ENCODE peak calls at places on chromosomes 6 and 20, in eight cellular contexts. U is Karpas-422, B is fibroblast of lung, L is colonic mucosa, E is GM23338, V is Peyer's patch, P is testis, M is brain microvascular endothelial cell. R is an unnamed sample. For H3K36me3, the result is how much of the 10 kb centered on the place peaks cover.

GRCh38 chr6:73713426-73714147 is 17.6 kb downstream of the CD109 start:
- DNase-seq in L (no peak), B (no peak), U (no peak), E (peak), V (no peak), M (no peak), P (no peak), R (no peak)

GRCh38 chr20:60132827-60133549 is 174.8 kb downstream of the CDH26 start:
- DNase-seq in M (no peak), L (no peak), P (no peak), E (no peak), B (no peak), U (no peak), V (no peak), R (no peak)

GRCh38 chr6:170424634-170425126 is 118.1 kb downstream of the FAM120B start:
- DNase-seq in L (no peak), B (no peak), U (no peak), E (no peak), M (no peak), V (no peak), P (no peak), R (no peak)

GRCh38 chr6:122712093-122712863 is 67.2 kb upstream of the FABP7 start:
- DNase-seq in B (peak), U (no peak), L (no peak), P (no peak), V (no peak), M (peak), E (no peak), R (no peak)

GRCh38 chr6:35047265-35048011 is 93.7 kb downstream of the TCP11 start:
- DNase-seq in M (peak), E (no peak), B (peak), V (peak), P (no peak), L (no peak), U (no peak), R (no peak)

GRCh38 chr20:36950432-36951197 is 893 bp downstream of the SAMHD1 start:
- DNase-seq in L (peak), B (peak), M (peak), V (no peak), E (peak), P (peak), U (peak), R (peak)

GRCh38 chr20:8854566-8854965 is 214.3 kb upstream of the PLCB4 start:
- DNase-seq in V (no peak), B (peak), P (peak), M (peak), E (peak), L (peak), U (no peak), R (no peak)

GRCh38 chr6:293185-294174 is 1.2 kb downstream of the DUSP22 start:
- DNase-seq in V (peak), U (no peak), E (peak), M (no peak), B (peak), L (peak), P (peak), R (peak)

GRCh38 chr6:132270745-132271414 is 130.4 kb downstream of the MOXD1 start:
- DNase-seq in U (no peak), B (peak), V (no peak), L (no peak), E (no peak), P (no peak), M (no peak), R (no peak)

GRCh38 chr6:3369985-3370360 is 86.9 kb downstream of the SLC22A23 start:
- DNase-seq in U (no peak), B (no peak), E (no peak), L (no peak), M (no peak), V (no peak), P (no peak), R (no peak)

GRCh38 chr6:132813173-132813856 is 1.1 kb upstream of the RPS12 start:
- DNase-seq in M (peak), E (peak), L (peak), V (peak), B (peak), P (peak), U (peak), R (peak)

GRCh38 chr6:13863699-13864155 is 49.4 kb upstream of the MCUR1 start:
- DNase-seq in U (no peak), V (peak), P (no peak), L (no peak), E (no peak), M (no peak), B (no peak), R (no peak)

GRCh38 chr20:1508576-1508975 is 17.4 kb upstream of the SIRPB2 start:
- DNase-seq in P (no peak), U (no peak), L (no peak), V (no peak), E (no peak), B (no peak), M (no peak), R (no peak)

GRCh38 chr20:33064572-33065287 is 11.0 kb downstream of the BPIFB3 start:
- DNase-seq in E (no peak), L (no peak), V (no peak), B (no peak), M (no peak), P (no peak), U (no peak), R (no peak)

GRCh38 chr20:54108817-54109216 is 38.4 kb upstream of the BCAS1 start:
- DNase-seq in P (no peak), E (no peak), M (no peak), U (no peak), V (no peak), B (no peak), L (no peak), R (no peak)

GRCh38 chr20:60354181-60354580 is 396.0 kb downstream of the CDH26 start:
- DNase-seq in P (no peak), M (no peak), E (no peak), U (no peak), V (no peak), B (no peak), L (no peak), R (no peak)

GRCh38 chr6:155473741-155474140 is 18.1 kb upstream of the NOX3 start:
- DNase-seq in L (no peak), M (no peak), E (no peak), B (peak), P (no peak), U (no peak), V (no peak), R (no peak)

GRCh38 chr6:136230219-136230980 is 19.7 kb downstream of the MTFR2 start:
- DNase-seq in E (no peak), M (no peak), U (no peak), L (no peak), B (peak), V (no peak), P (no peak), R (no peak)

GRCh38 chr6:131400054-131400781 is 172.8 kb upstream of the ARG1 start:
- DNase-seq in L (no peak), V (no peak), E (no peak), M (peak), B (peak), P (no peak), U (no peak), R (no peak)

GRCh38 chr6:113953346-113953745 is 17.6 kb downstream of the HDAC2 start:
- DNase-seq in B (peak), L (no peak), U (no peak), P (no peak), M (no peak), E (no peak), V (no peak), R (no peak)

GRCh38 chr6:42978487-42978792 is 541 bp downstream of the PEX6 start:
- DNase-seq in P (peak), E (peak), L (peak), U (peak), B (peak), M (peak), V (peak), R (peak)

GRCh38 chr6:151916075-151916474 is 108.6 kb downstream of the ESR1 start:
- DNase-seq in U (no peak), M (no peak), B (no peak), E (no peak), P (no peak), L (no peak), V (no peak), R (no peak)

GRCh38 chr6:7101290-7101689 is 6.5 kb upstream of the RREB1 start:
- DNase-seq in B (no peak), P (peak), U (no peak), E (no peak), V (no peak), M (no peak), L (no peak), R (no peak)

GRCh38 chr6:169371344-169372144 is 117.9 kb upstream of the THBS2 start:
- DNase-seq in B (peak), E (peak), P (no peak), M (no peak), V (no peak), U (no peak), L (no peak), R (peak)

GRCh38 chr20:22387452-22387851 is 196.9 kb downstream of the FOXA2 start:
- DNase-seq in U (no peak), B (no peak), M (no peak), P (no peak), L (no peak), V (no peak), E (no peak), R (no peak)

GRCh38 chr6:150142657-150143501 is at the start of gene PPP1R14C:
- DNase-seq in U (no peak), B (peak), M (no peak), P (peak), E (peak), L (peak), V (peak), R (peak)

GRCh38 chr6:232896-233640 is 59.2 kb upstream of the DUSP22 start:
- DNase-seq in P (no peak), U (no peak), B (no peak), V (no peak), M (no peak), E (no peak), L (no peak), R (no peak)

GRCh38 chr20:63831696-63832686 is 927 bp upstream of the ZBTB46 start:
- DNase-seq in U (no peak), M (no peak), L (peak), P (peak), B (peak), E (peak), V (peak), R (no peak)

GRCh38 chr6:30981942-30982772 is 1.4 kb upstream of the MUC21 start:
- DNase-seq in U (peak), L (peak), V (no peak), B (peak), E (peak), P (peak), M (peak), R (peak)

GRCh38 chr6:74851598-74851997 is 354.3 kb downstream of the COL12A1 start:
- DNase-seq in B (peak), E (no peak), P (no peak), V (no peak), L (no peak), M (peak), U (no peak), R (no peak)

GRCh38 chr6:144935181-144935580 is 650.0 kb downstream of the UTRN start:
- DNase-seq in B (no peak), M (no peak), U (no peak), P (no peak), V (no peak), E (no peak), L (no peak), R (no peak)

GRCh38 chr20:62111148-62111547 is 11.1 kb upstream of the LSM14B start:
- DNase-seq in B (no peak), U (no peak), E (no peak), P (no peak), M (no peak), V (no peak), L (no peak), R (no peak)

GRCh38 chr6:151808331-151809241 is 1.1 kb downstream of the ESR1 start:
- DNase-seq in V (no peak), L (no peak), P (no peak), M (no peak), E (peak), U (no peak), B (no peak), R (no peak)

GRCh38 chr6:33276864-33277662 is at the start of gene B3GALT4:
- DNase-seq in E (peak), U (peak), P (peak), B (peak), V (peak), M (peak), L (peak), R (peak)

GRCh38 chr6:45454008-45454911 is 76.5 kb upstream of the SUPT3H start:
- DNase-seq in B (peak), P (no peak), M (no peak), L (no peak), V (no peak), U (no peak), E (no peak), R (no peak)

GRCh38 chr20:37042986-37043972 is 52.5 kb downstream of the RBL1 start:
- DNase-seq in L (no peak), P (no peak), B (no peak), U (peak), V (peak), E (no peak), M (no peak), R (no peak)

GRCh38 chr20:61353261-61353995 is 101.4 kb downstream of the CDH4 start:
- DNase-seq in M (no peak), E (no peak), U (no peak), B (peak), L (no peak), V (no peak), P (no peak), R (no peak)

GRCh38 chr6:127403636-127404035 is 55.6 kb downstream of the KIAA0408 start:
- DNase-seq in V (no peak), L (no peak), B (no peak), U (no peak), E (no peak), M (no peak), P (no peak), R (no peak)

GRCh38 chr6:50141100-50141499 is 91.4 kb upstream of the DEFB112 start:
- DNase-seq in M (no peak), P (no peak), U (no peak), B (no peak), E (no peak), L (no peak), V (no peak), R (no peak)

GRCh38 chr6:15420959-15421438 is 175.1 kb downstream of the JARID2 start:
- DNase-seq in M (no peak), U (no peak), V (no peak), P (no peak), E (no peak), B (no peak), L (no peak), R (no peak)
- H3K4me3 ChIP-seq in M (no peak), U (no peak), V (no peak), P (no peak), E (no peak), B (no peak), L (no peak), R (no peak)

GRCh38 chr6:162817196-162817595 is 89.4 kb downstream of the PACRG start:
- DNase-seq in P (no peak), M (no peak), B (no peak), L (no peak), E (no peak), V (no peak), U (no peak), R (no peak)
- H3K27ac ChIP-seq in P (no peak), M (no peak), B (no peak), L (no peak), E (no peak), V (no peak), U (no peak), R (no peak)

GRCh38 chr20:273884-274283 is 16.4 kb downstream of the DEFB132 start:
- DNase-seq in U (no peak), P (no peak), L (no peak), V (no peak), E (no peak), M (no peak), B (no peak), R (no peak)
- H3K36me3 ChIP-seq in U (under half), P (under half), L (under half), V (under half), E (under half), M (under half), B (under half), R (under half)

GRCh38 chr6:154410215-154410614 is 53.6 kb upstream of the IPCEF1 start:
- DNase-seq in L (no peak), U (no peak), V (no peak), E (no peak), M (no peak), P (no peak), B (no peak), R (no peak)
- H3K4me3 ChIP-seq in L (no peak), U (no peak), V (no peak), E (no peak), M (no peak), P (no peak), B (peak), R (no peak)

GRCh38 chr20:5595744-5596143 is 154.5 kb upstream of the SHLD1 start:
- DNase-seq in P (no peak), V (no peak), E (no peak), B (no peak), U (no peak), L (no peak), M (no peak), R (no peak)
- H3K27ac ChIP-seq in P (no peak), V (no peak), E (no peak), B (no peak), U (no peak), L (no peak), M (no peak), R (no peak)